ENCODE peak calls at places on chromosomes 5 and 9, in eight cellular contexts. One of them, this sample, is unnamed.
A peak's percentile ranks its signal among the peaks of the same experiment; 100 is the strongest.

GRCh38 chr5:37370550-37370863 is 399 bp downstream of the NUP155 start:
- DNase-seq in OCI-M1: no peak
- DNase-seq in GM13977: no peak
- DNase-seq in activated T-helper 2 cell treated with anti-CD3 and anti-CD28 coated beads, Interferon-gamma antibody, Interleukin-2, Interleukin-4, amounts not matched to agents 10 μg/mL and 5 μg/mL and 100 μg/mL, durations not matched to agents 14 hours and 24 hours and 36 hours: no peak
- DNase-seq in activated CD4-positive, alpha-beta memory T cell treated with anti-CD3 and anti-CD28 coated beads, Interleukin-2, amount 10 ng/mL, durations not matched to agents 7 days and 5 days: no peak
- DNase-seq in sigmoid colon: no peak
- DNase-seq in Caco-2: no peak
- DNase-seq in mucosa of gallbladder: no peak
- DNase-seq in this sample: no peak

GRCh38 chr5:43027054-43027785 is 12.9 kb downstream of the ANXA2R start:
- DNase-seq in OCI-M1: no peak
- DNase-seq in GM13977: no peak
- DNase-seq in activated T-helper 2 cell treated with anti-CD3 and anti-CD28 coated beads, Interferon-gamma antibody, Interleukin-2, Interleukin-4, amounts not matched to agents 10 μg/mL and 5 μg/mL and 100 μg/mL, durations not matched to agents 14 hours and 24 hours and 36 hours: no peak
- DNase-seq in activated CD4-positive, alpha-beta memory T cell treated with anti-CD3 and anti-CD28 coated beads, Interleukin-2, amount 10 ng/mL, durations not matched to agents 7 days and 5 days: no peak
- DNase-seq in sigmoid colon: no peak
- DNase-seq in Caco-2: no peak
- DNase-seq in mucosa of gallbladder: no peak
- DNase-seq in this sample: no peak

GRCh38 chr9:75088646-75089368 is 493 bp downstream of the OSTF1 start:
- DNase-seq in OCI-M1: peak; percentile 89
- DNase-seq in GM13977: peak; percentile 57
- DNase-seq in activated T-helper 2 cell treated with anti-CD3 and anti-CD28 coated beads, Interferon-gamma antibody, Interleukin-2, Interleukin-4, amounts not matched to agents 10 μg/mL and 5 μg/mL and 100 μg/mL, durations not matched to agents 14 hours and 24 hours and 36 hours: peak; percentile 13
- DNase-seq in activated CD4-positive, alpha-beta memory T cell treated with anti-CD3 and anti-CD28 coated beads, Interleukin-2, amount 10 ng/mL, durations not matched to agents 7 days and 5 days: peak; percentile 33
- DNase-seq in sigmoid colon: peak; percentile 81
- DNase-seq in Caco-2: peak; percentile 6
- DNase-seq in mucosa of gallbladder: peak; percentile 48
- DNase-seq in this sample: peak; percentile 79

GRCh38 chr9:83401328-83401895 is 136.8 kb downstream of the FRMD3 start:
- DNase-seq in OCI-M1: no peak
- DNase-seq in GM13977: no peak
- DNase-seq in activated T-helper 2 cell treated with anti-CD3 and anti-CD28 coated beads, Interferon-gamma antibody, Interleukin-2, Interleukin-4, amounts not matched to agents 10 μg/mL and 5 μg/mL and 100 μg/mL, durations not matched to agents 14 hours and 24 hours and 36 hours: no peak
- DNase-seq in activated CD4-positive, alpha-beta memory T cell treated with anti-CD3 and anti-CD28 coated beads, Interleukin-2, amount 10 ng/mL, durations not matched to agents 7 days and 5 days: no peak
- DNase-seq in sigmoid colon: no peak
- DNase-seq in Caco-2: no peak
- DNase-seq in mucosa of gallbladder: no peak
- DNase-seq in this sample: no peak

GRCh38 chr5:161414037-161414436 is 132.5 kb downstream of the GABRB2 start:
- DNase-seq in OCI-M1: no peak
- DNase-seq in GM13977: no peak
- DNase-seq in activated T-helper 2 cell treated with anti-CD3 and anti-CD28 coated beads, Interferon-gamma antibody, Interleukin-2, Interleukin-4, amounts not matched to agents 10 μg/mL and 5 μg/mL and 100 μg/mL, durations not matched to agents 14 hours and 24 hours and 36 hours: no peak
- DNase-seq in activated CD4-positive, alpha-beta memory T cell treated with anti-CD3 and anti-CD28 coated beads, Interleukin-2, amount 10 ng/mL, durations not matched to agents 7 days and 5 days: no peak
- DNase-seq in sigmoid colon: no peak
- DNase-seq in Caco-2: no peak
- DNase-seq in mucosa of gallbladder: no peak
- DNase-seq in this sample: no peak

GRCh38 chr9:75161116-75161857 is 73.0 kb downstream of the OSTF1 start:
- DNase-seq in OCI-M1: no peak
- DNase-seq in GM13977: no peak
- DNase-seq in activated T-helper 2 cell treated with anti-CD3 and anti-CD28 coated beads, Interferon-gamma antibody, Interleukin-2, Interleukin-4, amounts not matched to agents 10 μg/mL and 5 μg/mL and 100 μg/mL, durations not matched to agents 14 hours and 24 hours and 36 hours: no peak
- DNase-seq in activated CD4-positive, alpha-beta memory T cell treated with anti-CD3 and anti-CD28 coated beads, Interleukin-2, amount 10 ng/mL, durations not matched to agents 7 days and 5 days: no peak
- DNase-seq in sigmoid colon: no peak
- DNase-seq in Caco-2: no peak
- DNase-seq in mucosa of gallbladder: no peak
- DNase-seq in this sample: no peak

GRCh38 chr9:134867917-134868750 is 12.5 kb upstream of the FCN2 start:
- DNase-seq in OCI-M1: no peak
- DNase-seq in GM13977: no peak
- DNase-seq in activated T-helper 2 cell treated with anti-CD3 and anti-CD28 coated beads, Interferon-gamma antibody, Interleukin-2, Interleukin-4, amounts not matched to agents 10 μg/mL and 5 μg/mL and 100 μg/mL, durations not matched to agents 14 hours and 24 hours and 36 hours: no peak
- DNase-seq in activated CD4-positive, alpha-beta memory T cell treated with anti-CD3 and anti-CD28 coated beads, Interleukin-2, amount 10 ng/mL, durations not matched to agents 7 days and 5 days: no peak
- DNase-seq in sigmoid colon: no peak
- DNase-seq in Caco-2: no peak
- DNase-seq in mucosa of gallbladder: no peak
- DNase-seq in this sample: no peak

GRCh38 chr9:136886610-136887597 is 588 bp downstream of the TRAF2 start:
- DNase-seq in OCI-M1: peak; percentile 73
- DNase-seq in GM13977: peak; percentile 68
- DNase-seq in activated T-helper 2 cell treated with anti-CD3 and anti-CD28 coated beads, Interferon-gamma antibody, Interleukin-2, Interleukin-4, amounts not matched to agents 10 μg/mL and 5 μg/mL and 100 μg/mL, durations not matched to agents 14 hours and 24 hours and 36 hours: peak; percentile 33
- DNase-seq in activated CD4-positive, alpha-beta memory T cell treated with anti-CD3 and anti-CD28 coated beads, Interleukin-2, amount 10 ng/mL, durations not matched to agents 7 days and 5 days: peak; percentile 46
- DNase-seq in sigmoid colon: no peak
- DNase-seq in Caco-2: peak; percentile 59
- DNase-seq in mucosa of gallbladder: no peak
- DNase-seq in this sample: no peak

GRCh38 chr9:89929315-89929714 is 324.5 kb downstream of the GADD45G start:
- DNase-seq in OCI-M1: no peak
- DNase-seq in GM13977: no peak
- DNase-seq in activated T-helper 2 cell treated with anti-CD3 and anti-CD28 coated beads, Interferon-gamma antibody, Interleukin-2, Interleukin-4, amounts not matched to agents 10 μg/mL and 5 μg/mL and 100 μg/mL, durations not matched to agents 14 hours and 24 hours and 36 hours: no peak
- DNase-seq in activated CD4-positive, alpha-beta memory T cell treated with anti-CD3 and anti-CD28 coated beads, Interleukin-2, amount 10 ng/mL, durations not matched to agents 7 days and 5 days: no peak
- DNase-seq in sigmoid colon: no peak
- DNase-seq in Caco-2: peak; percentile 17
- DNase-seq in mucosa of gallbladder: no peak
- DNase-seq in this sample: no peak

GRCh38 chr9:120944434-120945125 is 18.0 kb upstream of the TRAF1 start:
- DNase-seq in OCI-M1: no peak
- DNase-seq in GM13977: peak; percentile 79
- DNase-seq in activated T-helper 2 cell treated with anti-CD3 and anti-CD28 coated beads, Interferon-gamma antibody, Interleukin-2, Interleukin-4, amounts not matched to agents 10 μg/mL and 5 μg/mL and 100 μg/mL, durations not matched to agents 14 hours and 24 hours and 36 hours: no peak
- DNase-seq in activated CD4-positive, alpha-beta memory T cell treated with anti-CD3 and anti-CD28 coated beads, Interleukin-2, amount 10 ng/mL, durations not matched to agents 7 days and 5 days: no peak
- DNase-seq in sigmoid colon: no peak
- DNase-seq in Caco-2: no peak
- DNase-seq in mucosa of gallbladder: no peak
- DNase-seq in this sample: no peak

GRCh38 chr5:116778015-116778414 is 203.4 kb upstream of the SEMA6A start:
- DNase-seq in OCI-M1: no peak
- DNase-seq in GM13977: no peak
- DNase-seq in activated T-helper 2 cell treated with anti-CD3 and anti-CD28 coated beads, Interferon-gamma antibody, Interleukin-2, Interleukin-4, amounts not matched to agents 10 μg/mL and 5 μg/mL and 100 μg/mL, durations not matched to agents 14 hours and 24 hours and 36 hours: no peak
- DNase-seq in activated CD4-positive, alpha-beta memory T cell treated with anti-CD3 and anti-CD28 coated beads, Interleukin-2, amount 10 ng/mL, durations not matched to agents 7 days and 5 days: no peak
- DNase-seq in sigmoid colon: no peak
- DNase-seq in Caco-2: no peak
- DNase-seq in mucosa of gallbladder: no peak
- DNase-seq in this sample: no peak

GRCh38 chr9:5651246-5651645 is 22.3 kb downstream of the RIC1 start:
- DNase-seq in OCI-M1: no peak
- DNase-seq in GM13977: no peak
- DNase-seq in activated T-helper 2 cell treated with anti-CD3 and anti-CD28 coated beads, Interferon-gamma antibody, Interleukin-2, Interleukin-4, amounts not matched to agents 10 μg/mL and 5 μg/mL and 100 μg/mL, durations not matched to agents 14 hours and 24 hours and 36 hours: no peak
- DNase-seq in activated CD4-positive, alpha-beta memory T cell treated with anti-CD3 and anti-CD28 coated beads, Interleukin-2, amount 10 ng/mL, durations not matched to agents 7 days and 5 days: no peak
- DNase-seq in sigmoid colon: no peak
- DNase-seq in Caco-2: no peak
- DNase-seq in mucosa of gallbladder: no peak
- DNase-seq in this sample: no peak

GRCh38 chr5:135060021-135060420 is 26.0 kb upstream of the PITX1 start:
- DNase-seq in OCI-M1: no peak
- DNase-seq in GM13977: no peak
- DNase-seq in activated T-helper 2 cell treated with anti-CD3 and anti-CD28 coated beads, Interferon-gamma antibody, Interleukin-2, Interleukin-4, amounts not matched to agents 10 μg/mL and 5 μg/mL and 100 μg/mL, durations not matched to agents 14 hours and 24 hours and 36 hours: no peak
- DNase-seq in activated CD4-positive, alpha-beta memory T cell treated with anti-CD3 and anti-CD28 coated beads, Interleukin-2, amount 10 ng/mL, durations not matched to agents 7 days and 5 days: no peak
- DNase-seq in sigmoid colon: peak; percentile 38
- DNase-seq in Caco-2: no peak
- DNase-seq in mucosa of gallbladder: no peak
- DNase-seq in this sample: no peak

GRCh38 chr5:59831341-59831989 is 62.1 kb downstream of the PDE4D start:
- DNase-seq in OCI-M1: peak; percentile 86
- DNase-seq in GM13977: no peak
- DNase-seq in activated T-helper 2 cell treated with anti-CD3 and anti-CD28 coated beads, Interferon-gamma antibody, Interleukin-2, Interleukin-4, amounts not matched to agents 10 μg/mL and 5 μg/mL and 100 μg/mL, durations not matched to agents 14 hours and 24 hours and 36 hours: no peak
- DNase-seq in activated CD4-positive, alpha-beta memory T cell treated with anti-CD3 and anti-CD28 coated beads, Interleukin-2, amount 10 ng/mL, durations not matched to agents 7 days and 5 days: no peak
- DNase-seq in sigmoid colon: no peak
- DNase-seq in Caco-2: no peak
- DNase-seq in mucosa of gallbladder: no peak
- DNase-seq in this sample: no peak

GRCh38 chr5:8478308-8478707 is 609.4 kb downstream of the MTRR start:
- DNase-seq in OCI-M1: peak; percentile 3
- DNase-seq in GM13977: no peak
- DNase-seq in activated T-helper 2 cell treated with anti-CD3 and anti-CD28 coated beads, Interferon-gamma antibody, Interleukin-2, Interleukin-4, amounts not matched to agents 10 μg/mL and 5 μg/mL and 100 μg/mL, durations not matched to agents 14 hours and 24 hours and 36 hours: no peak
- DNase-seq in activated CD4-positive, alpha-beta memory T cell treated with anti-CD3 and anti-CD28 coated beads, Interleukin-2, amount 10 ng/mL, durations not matched to agents 7 days and 5 days: no peak
- DNase-seq in sigmoid colon: no peak
- DNase-seq in Caco-2: no peak
- DNase-seq in mucosa of gallbladder: no peak
- DNase-seq in this sample: no peak

GRCh38 chr9:101512116-101512515 is 21.5 kb upstream of the RNF20 start:
- DNase-seq in OCI-M1: peak; percentile 79
- DNase-seq in GM13977: no peak
- DNase-seq in activated T-helper 2 cell treated with anti-CD3 and anti-CD28 coated beads, Interferon-gamma antibody, Interleukin-2, Interleukin-4, amounts not matched to agents 10 μg/mL and 5 μg/mL and 100 μg/mL, durations not matched to agents 14 hours and 24 hours and 36 hours: no peak
- DNase-seq in activated CD4-positive, alpha-beta memory T cell treated with anti-CD3 and anti-CD28 coated beads, Interleukin-2, amount 10 ng/mL, durations not matched to agents 7 days and 5 days: no peak
- DNase-seq in sigmoid colon: no peak
- DNase-seq in Caco-2: no peak
- DNase-seq in mucosa of gallbladder: no peak
- DNase-seq in this sample: no peak

GRCh38 chr9:91063471-91063870 is 261.9 kb downstream of the SYK start:
- DNase-seq in OCI-M1: no peak
- DNase-seq in GM13977: no peak
- DNase-seq in activated T-helper 2 cell treated with anti-CD3 and anti-CD28 coated beads, Interferon-gamma antibody, Interleukin-2, Interleukin-4, amounts not matched to agents 10 μg/mL and 5 μg/mL and 100 μg/mL, durations not matched to agents 14 hours and 24 hours and 36 hours: no peak
- DNase-seq in activated CD4-positive, alpha-beta memory T cell treated with anti-CD3 and anti-CD28 coated beads, Interleukin-2, amount 10 ng/mL, durations not matched to agents 7 days and 5 days: no peak
- DNase-seq in sigmoid colon: no peak
- DNase-seq in Caco-2: no peak
- DNase-seq in mucosa of gallbladder: no peak
- DNase-seq in this sample: peak; percentile 24

GRCh38 chr9:134297581-134297980 is 28.7 kb upstream of the RXRA start:
- DNase-seq in OCI-M1: no peak
- DNase-seq in GM13977: no peak
- DNase-seq in activated T-helper 2 cell treated with anti-CD3 and anti-CD28 coated beads, Interferon-gamma antibody, Interleukin-2, Interleukin-4, amounts not matched to agents 10 μg/mL and 5 μg/mL and 100 μg/mL, durations not matched to agents 14 hours and 24 hours and 36 hours: no peak
- DNase-seq in activated CD4-positive, alpha-beta memory T cell treated with anti-CD3 and anti-CD28 coated beads, Interleukin-2, amount 10 ng/mL, durations not matched to agents 7 days and 5 days: no peak
- DNase-seq in sigmoid colon: no peak
- DNase-seq in Caco-2: no peak
- DNase-seq in mucosa of gallbladder: no peak
- DNase-seq in this sample: no peak

GRCh38 chr9:132424857-132425702 is 15.1 kb downstream of the CFAP77 start:
- DNase-seq in OCI-M1: no peak
- DNase-seq in GM13977: no peak
- DNase-seq in activated T-helper 2 cell treated with anti-CD3 and anti-CD28 coated beads, Interferon-gamma antibody, Interleukin-2, Interleukin-4, amounts not matched to agents 10 μg/mL and 5 μg/mL and 100 μg/mL, durations not matched to agents 14 hours and 24 hours and 36 hours: no peak
- DNase-seq in activated CD4-positive, alpha-beta memory T cell treated with anti-CD3 and anti-CD28 coated beads, Interleukin-2, amount 10 ng/mL, durations not matched to agents 7 days and 5 days: no peak
- DNase-seq in sigmoid colon: no peak
- DNase-seq in Caco-2: no peak
- DNase-seq in mucosa of gallbladder: no peak
- DNase-seq in this sample: no peak

GRCh38 chr9:21811914-21812313 is 9.5 kb downstream of the MTAP start:
- DNase-seq in OCI-M1: no peak
- DNase-seq in GM13977: no peak
- DNase-seq in activated T-helper 2 cell treated with anti-CD3 and anti-CD28 coated beads, Interferon-gamma antibody, Interleukin-2, Interleukin-4, amounts not matched to agents 10 μg/mL and 5 μg/mL and 100 μg/mL, durations not matched to agents 14 hours and 24 hours and 36 hours: no peak
- DNase-seq in activated CD4-positive, alpha-beta memory T cell treated with anti-CD3 and anti-CD28 coated beads, Interleukin-2, amount 10 ng/mL, durations not matched to agents 7 days and 5 days: no peak
- DNase-seq in sigmoid colon: no peak
- DNase-seq in Caco-2: no peak
- DNase-seq in mucosa of gallbladder: no peak
- DNase-seq in this sample: no peak

GRCh38 chr9:69151506-69151905 is 22.6 kb upstream of the TJP2 start:
- DNase-seq in OCI-M1: no peak
- DNase-seq in GM13977: no peak
- DNase-seq in activated T-helper 2 cell treated with anti-CD3 and anti-CD28 coated beads, Interferon-gamma antibody, Interleukin-2, Interleukin-4, amounts not matched to agents 10 μg/mL and 5 μg/mL and 100 μg/mL, durations not matched to agents 14 hours and 24 hours and 36 hours: no peak
- DNase-seq in activated CD4-positive, alpha-beta memory T cell treated with anti-CD3 and anti-CD28 coated beads, Interleukin-2, amount 10 ng/mL, durations not matched to agents 7 days and 5 days: no peak
- DNase-seq in sigmoid colon: no peak
- DNase-seq in Caco-2: no peak
- DNase-seq in mucosa of gallbladder: no peak
- DNase-seq in this sample: no peak

GRCh38 chr9:118882674-118883073 is 486.6 kb downstream of the BRINP1 start:
- DNase-seq in OCI-M1: no peak
- DNase-seq in GM13977: no peak
- DNase-seq in activated T-helper 2 cell treated with anti-CD3 and anti-CD28 coated beads, Interferon-gamma antibody, Interleukin-2, Interleukin-4, amounts not matched to agents 10 μg/mL and 5 μg/mL and 100 μg/mL, durations not matched to agents 14 hours and 24 hours and 36 hours: no peak
- DNase-seq in activated CD4-positive, alpha-beta memory T cell treated with anti-CD3 and anti-CD28 coated beads, Interleukin-2, amount 10 ng/mL, durations not matched to agents 7 days and 5 days: no peak
- DNase-seq in sigmoid colon: no peak
- DNase-seq in Caco-2: no peak
- DNase-seq in mucosa of gallbladder: no peak
- DNase-seq in this sample: no peak

GRCh38 chr9:134174526-134175290 is 10.3 kb upstream of the RNU6ATAC start:
- DNase-seq in OCI-M1: no peak
- DNase-seq in GM13977: no peak
- DNase-seq in activated T-helper 2 cell treated with anti-CD3 and anti-CD28 coated beads, Interferon-gamma antibody, Interleukin-2, Interleukin-4, amounts not matched to agents 10 μg/mL and 5 μg/mL and 100 μg/mL, durations not matched to agents 14 hours and 24 hours and 36 hours: no peak
- DNase-seq in activated CD4-positive, alpha-beta memory T cell treated with anti-CD3 and anti-CD28 coated beads, Interleukin-2, amount 10 ng/mL, durations not matched to agents 7 days and 5 days: no peak
- DNase-seq in sigmoid colon: no peak
- DNase-seq in Caco-2: no peak
- DNase-seq in mucosa of gallbladder: no peak
- DNase-seq in this sample: no peak

GRCh38 chr9:113808391-113809191 is 67.5 kb upstream of the ZNF618 start:
- DNase-seq in OCI-M1: peak; percentile 31
- DNase-seq in GM13977: no peak
- DNase-seq in activated T-helper 2 cell treated with anti-CD3 and anti-CD28 coated beads, Interferon-gamma antibody, Interleukin-2, Interleukin-4, amounts not matched to agents 10 μg/mL and 5 μg/mL and 100 μg/mL, durations not matched to agents 14 hours and 24 hours and 36 hours: no peak
- DNase-seq in activated CD4-positive, alpha-beta memory T cell treated with anti-CD3 and anti-CD28 coated beads, Interleukin-2, amount 10 ng/mL, durations not matched to agents 7 days and 5 days: no peak
- DNase-seq in sigmoid colon: no peak
- DNase-seq in Caco-2: no peak
- DNase-seq in mucosa of gallbladder: peak; percentile 27
- DNase-seq in this sample: peak; percentile 51

GRCh38 chr5:142316051-142316450 is 8.8 kb downstream of the SPRY4 start:
- DNase-seq in OCI-M1: no peak
- DNase-seq in GM13977: no peak
- DNase-seq in activated T-helper 2 cell treated with anti-CD3 and anti-CD28 coated beads, Interferon-gamma antibody, Interleukin-2, Interleukin-4, amounts not matched to agents 10 μg/mL and 5 μg/mL and 100 μg/mL, durations not matched to agents 14 hours and 24 hours and 36 hours: no peak
- DNase-seq in activated CD4-positive, alpha-beta memory T cell treated with anti-CD3 and anti-CD28 coated beads, Interleukin-2, amount 10 ng/mL, durations not matched to agents 7 days and 5 days: no peak
- DNase-seq in sigmoid colon: no peak
- DNase-seq in Caco-2: no peak
- DNase-seq in mucosa of gallbladder: no peak
- DNase-seq in this sample: no peak

GRCh38 chr9:70816891-70817290 is 304.5 kb downstream of the TRPM3 start:
- DNase-seq in OCI-M1: no peak
- DNase-seq in GM13977: no peak
- DNase-seq in activated T-helper 2 cell treated with anti-CD3 and anti-CD28 coated beads, Interferon-gamma antibody, Interleukin-2, Interleukin-4, amounts not matched to agents 10 μg/mL and 5 μg/mL and 100 μg/mL, durations not matched to agents 14 hours and 24 hours and 36 hours: no peak
- DNase-seq in activated CD4-positive, alpha-beta memory T cell treated with anti-CD3 and anti-CD28 coated beads, Interleukin-2, amount 10 ng/mL, durations not matched to agents 7 days and 5 days: no peak
- DNase-seq in sigmoid colon: no peak
- DNase-seq in Caco-2: no peak
- DNase-seq in mucosa of gallbladder: no peak
- DNase-seq in this sample: no peak

GRCh38 chr5:136101884-136102283 is 30.8 kb upstream of the SMAD5 start:
- DNase-seq in OCI-M1: no peak
- DNase-seq in GM13977: no peak
- DNase-seq in activated T-helper 2 cell treated with anti-CD3 and anti-CD28 coated beads, Interferon-gamma antibody, Interleukin-2, Interleukin-4, amounts not matched to agents 10 μg/mL and 5 μg/mL and 100 μg/mL, durations not matched to agents 14 hours and 24 hours and 36 hours: no peak
- DNase-seq in activated CD4-positive, alpha-beta memory T cell treated with anti-CD3 and anti-CD28 coated beads, Interleukin-2, amount 10 ng/mL, durations not matched to agents 7 days and 5 days: no peak
- DNase-seq in sigmoid colon: no peak
- DNase-seq in Caco-2: no peak
- DNase-seq in mucosa of gallbladder: no peak
- DNase-seq in this sample: no peak

GRCh38 chr5:32387176-32387575 is 57.4 kb downstream of the ZFR start:
- DNase-seq in OCI-M1: no peak
- DNase-seq in GM13977: no peak
- DNase-seq in activated T-helper 2 cell treated with anti-CD3 and anti-CD28 coated beads, Interferon-gamma antibody, Interleukin-2, Interleukin-4, amounts not matched to agents 10 μg/mL and 5 μg/mL and 100 μg/mL, durations not matched to agents 14 hours and 24 hours and 36 hours: no peak
- DNase-seq in activated CD4-positive, alpha-beta memory T cell treated with anti-CD3 and anti-CD28 coated beads, Interleukin-2, amount 10 ng/mL, durations not matched to agents 7 days and 5 days: no peak
- DNase-seq in sigmoid colon: no peak
- DNase-seq in Caco-2: no peak
- DNase-seq in mucosa of gallbladder: no peak
- DNase-seq in this sample: no peak

GRCh38 chr5:56166671-56167070 is 66.5 kb downstream of the ANKRD55 start:
- DNase-seq in OCI-M1: no peak
- DNase-seq in GM13977: no peak
- DNase-seq in activated T-helper 2 cell treated with anti-CD3 and anti-CD28 coated beads, Interferon-gamma antibody, Interleukin-2, Interleukin-4, amounts not matched to agents 10 μg/mL and 5 μg/mL and 100 μg/mL, durations not matched to agents 14 hours and 24 hours and 36 hours: no peak
- DNase-seq in activated CD4-positive, alpha-beta memory T cell treated with anti-CD3 and anti-CD28 coated beads, Interleukin-2, amount 10 ng/mL, durations not matched to agents 7 days and 5 days: no peak
- DNase-seq in sigmoid colon: no peak
- DNase-seq in Caco-2: no peak
- DNase-seq in mucosa of gallbladder: no peak
- DNase-seq in this sample: no peak

GRCh38 chr5:135456238-135457099 is 4.3 kb upstream of the TIFAB start:
- DNase-seq in OCI-M1: peak; percentile 93
- DNase-seq in GM13977: peak; percentile 47
- DNase-seq in activated T-helper 2 cell treated with anti-CD3 and anti-CD28 coated beads, Interferon-gamma antibody, Interleukin-2, Interleukin-4, amounts not matched to agents 10 μg/mL and 5 μg/mL and 100 μg/mL, durations not matched to agents 14 hours and 24 hours and 36 hours: no peak
- DNase-seq in activated CD4-positive, alpha-beta memory T cell treated with anti-CD3 and anti-CD28 coated beads, Interleukin-2, amount 10 ng/mL, durations not matched to agents 7 days and 5 days: no peak
- DNase-seq in sigmoid colon: peak; percentile 72
- DNase-seq in Caco-2: no peak
- DNase-seq in mucosa of gallbladder: no peak
- DNase-seq in this sample: no peak

GRCh38 chr5:124239572-124239971 is 506.9 kb downstream of the ZNF608 start:
- DNase-seq in OCI-M1: no peak
- DNase-seq in GM13977: no peak
- DNase-seq in activated T-helper 2 cell treated with anti-CD3 and anti-CD28 coated beads, Interferon-gamma antibody, Interleukin-2, Interleukin-4, amounts not matched to agents 10 μg/mL and 5 μg/mL and 100 μg/mL, durations not matched to agents 14 hours and 24 hours and 36 hours: no peak
- DNase-seq in activated CD4-positive, alpha-beta memory T cell treated with anti-CD3 and anti-CD28 coated beads, Interleukin-2, amount 10 ng/mL, durations not matched to agents 7 days and 5 days: no peak
- DNase-seq in sigmoid colon: no peak
- DNase-seq in Caco-2: no peak
- DNase-seq in mucosa of gallbladder: no peak
- DNase-seq in this sample: no peak

GRCh38 chr5:40717281-40717680 is 37.6 kb downstream of the PTGER4 start:
- DNase-seq in OCI-M1: no peak
- DNase-seq in GM13977: no peak
- DNase-seq in activated T-helper 2 cell treated with anti-CD3 and anti-CD28 coated beads, Interferon-gamma antibody, Interleukin-2, Interleukin-4, amounts not matched to agents 10 μg/mL and 5 μg/mL and 100 μg/mL, durations not matched to agents 14 hours and 24 hours and 36 hours: no peak
- DNase-seq in activated CD4-positive, alpha-beta memory T cell treated with anti-CD3 and anti-CD28 coated beads, Interleukin-2, amount 10 ng/mL, durations not matched to agents 7 days and 5 days: no peak
- DNase-seq in sigmoid colon: no peak
- DNase-seq in Caco-2: no peak
- DNase-seq in mucosa of gallbladder: no peak
- DNase-seq in this sample: no peak

GRCh38 chr9:81649475-81649874 is 39.9 kb downstream of the TLE1 start:
- DNase-seq in OCI-M1: no peak
- DNase-seq in GM13977: no peak
- DNase-seq in activated T-helper 2 cell treated with anti-CD3 and anti-CD28 coated beads, Interferon-gamma antibody, Interleukin-2, Interleukin-4, amounts not matched to agents 10 μg/mL and 5 μg/mL and 100 μg/mL, durations not matched to agents 14 hours and 24 hours and 36 hours: no peak
- DNase-seq in activated CD4-positive, alpha-beta memory T cell treated with anti-CD3 and anti-CD28 coated beads, Interleukin-2, amount 10 ng/mL, durations not matched to agents 7 days and 5 days: no peak
- DNase-seq in sigmoid colon: no peak
- DNase-seq in Caco-2: no peak
- DNase-seq in mucosa of gallbladder: no peak
- DNase-seq in this sample: no peak

GRCh38 chr5:59040804-59041201 is 457.9 kb downstream of the RAB3C start:
- DNase-seq in OCI-M1: no peak
- DNase-seq in GM13977: peak; percentile 10
- DNase-seq in activated T-helper 2 cell treated with anti-CD3 and anti-CD28 coated beads, Interferon-gamma antibody, Interleukin-2, Interleukin-4, amounts not matched to agents 10 μg/mL and 5 μg/mL and 100 μg/mL, durations not matched to agents 14 hours and 24 hours and 36 hours: no peak
- DNase-seq in activated CD4-positive, alpha-beta memory T cell treated with anti-CD3 and anti-CD28 coated beads, Interleukin-2, amount 10 ng/mL, durations not matched to agents 7 days and 5 days: no peak
- DNase-seq in sigmoid colon: no peak
- DNase-seq in Caco-2: no peak
- DNase-seq in mucosa of gallbladder: no peak
- DNase-seq in this sample: no peak